ENCODE peak calls at places on chromosomes 11 and 22, in four cellular contexts. W, O, D and G are unnamed samples.
A peak's percentile ranks its signal among the peaks of the same experiment; 100 is the strongest.

GRCh38 chr11:62501432-62501891 is 45.1 kb downstream of the AHNAK start:
- DNase-seq in W (no peak), O (peak; percentile 41), D (no peak), G (peak; percentile 33)

GRCh38 chr11:67302571-67303131 is 679 bp upstream of the SSH3 start:
- DNase-seq in W (no peak), O (peak; percentile 83), D (peak; percentile 77), G (peak; percentile 88)

GRCh38 chr11:60363542-60364525 is 14.5 kb upstream of the MS4A7 start:
- DNase-seq in W (peak; percentile 42), O (peak; percentile 55), D (no peak), G (peak; percentile 64)

GRCh38 chr11:112811781-112812180 is 149.4 kb upstream of the NCAM1 start:
- DNase-seq in W (no peak), O (no peak), D (no peak), G (no peak)

GRCh38 chr22:21075516-21076138 is 29.9 kb downstream of the LRRC74B start:
- DNase-seq in W (no peak), O (no peak), D (no peak), G (no peak)

GRCh38 chr11:8963569-8964323 is 496 bp downstream of the TMEM9B start:
- DNase-seq in W (no peak), O (peak; percentile 91), D (no peak), G (peak; percentile 65)

GRCh38 chr22:47372596-47373385 is 610.3 kb downstream of the TBC1D22A start:
- DNase-seq in W (no peak), O (peak; percentile 18), D (peak; percentile 39), G (no peak)

GRCh38 chr11:100929377-100929776 is 200.2 kb downstream of the PGR start:
- DNase-seq in W (peak; percentile 86), O (no peak), D (no peak), G (peak; percentile 66)

GRCh38 chr11:36540998-36541397 is 26.8 kb upstream of the RAG1 start:
- DNase-seq in W (peak; percentile 73), O (peak; percentile 29), D (peak; percentile 60), G (peak; percentile 78)

GRCh38 chr11:111363985-111364384 is 15.1 kb downstream of the POU2AF1 start:
- DNase-seq in W (no peak), O (no peak), D (no peak), G (no peak)

GRCh38 chr22:46762238-46763050 is at the start of gene TBC1D22A:
- DNase-seq in W (peak; percentile 91), O (peak; percentile 92), D (peak; percentile 96), G (peak; percentile 96)

GRCh38 chr22:23774922-23775436 is 2.3 kb downstream of the MMP11 start:
- DNase-seq in W (peak; percentile 43), O (no peak), D (no peak), G (peak; percentile 81)

GRCh38 chr22:30925667-30926066 is 42.9 kb downstream of the MORC2 start:
- DNase-seq in W (no peak), O (no peak), D (no peak), G (no peak)

GRCh38 chr11:102191832-102192231 is 81.6 kb downstream of the YAP1 start:
- DNase-seq in W (no peak), O (no peak), D (no peak), G (no peak)

GRCh38 chr11:127345819-127346459 is 345.4 kb upstream of the KIRREL3 start:
- DNase-seq in W (peak; percentile 19), O (no peak), D (no peak), G (peak; percentile 20)

GRCh38 chr11:45388472-45388871 is 102.3 kb upstream of the SYT13 start:
- DNase-seq in W (no peak), O (no peak), D (no peak), G (peak; percentile 21)

GRCh38 chr11:44301856-44302231 is 8.1 kb downstream of the ALX4 start:
- DNase-seq in W (peak; percentile 78), O (no peak), D (no peak), G (no peak)

DNA sequence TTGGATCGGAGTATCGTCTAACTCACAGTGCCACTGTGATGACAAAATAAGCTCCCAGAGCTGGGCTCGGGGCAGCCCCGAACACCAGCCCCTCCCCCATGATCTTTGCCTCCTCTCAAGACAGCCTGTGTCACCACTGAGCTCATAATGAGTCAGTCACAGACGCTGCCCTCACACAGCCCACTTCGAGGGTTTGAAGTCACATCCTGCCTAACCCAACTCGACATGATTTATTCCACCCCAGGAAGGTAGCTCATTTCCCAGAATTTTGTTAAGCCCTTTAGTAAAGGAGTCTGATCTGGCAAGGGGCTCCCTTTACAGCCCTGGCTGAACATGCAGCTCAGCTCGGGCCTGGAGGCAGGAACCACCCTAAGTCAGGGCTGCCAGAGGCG is 22.8 kb downstream of the MYH9 start:
- DNase-seq in W (peak; percentile 100), O (peak; percentile 86), D (no peak), G (peak; percentile 88)
- H3K4me3 ChIP-seq in W (no peak overlapping the region), O (no peak overlapping the region), D (no peak overlapping the region), G (no peak overlapping the region)

GRCh38 chr11:77063861-77064260 is 2.9 kb upstream of the CAPN5 start:
- DNase-seq in W (no peak), O (no peak), D (no peak), G (no peak)

GRCh38 chr11:77060234-77060633 is 6.5 kb upstream of the CAPN5 start:
- DNase-seq in W (no peak), O (no peak), D (no peak), G (no peak)

GRCh38 chr11:77064648-77065217 is 2.0 kb upstream of the CAPN5 start:
- DNase-seq in W (no peak), O (no peak), D (no peak), G (no peak)

GRCh38 chr11:77063407-77063806 is 3.4 kb upstream of the CAPN5 start:
- DNase-seq in W (no peak), O (no peak), D (no peak), G (no peak)

DNA sequence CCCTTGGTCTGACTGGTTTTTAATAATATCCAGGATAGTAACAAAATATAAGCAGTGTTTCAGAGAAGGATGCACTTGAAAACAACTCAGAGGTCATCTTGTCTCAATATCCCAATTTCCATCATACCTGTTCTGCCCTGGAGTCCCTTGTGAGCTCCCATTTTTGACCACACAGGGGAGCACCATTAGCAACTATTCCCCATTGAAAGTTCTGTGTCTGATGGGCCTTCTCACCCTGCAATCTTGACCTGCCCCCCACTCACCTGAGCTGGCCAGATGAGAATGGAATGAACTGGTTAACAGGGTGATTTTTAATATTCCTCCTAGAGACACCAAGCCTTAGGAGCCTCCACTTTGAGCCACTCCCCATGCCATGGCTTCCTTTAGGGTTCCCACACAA is 3.8 kb upstream of the CAPN5 start:
- DNase-seq in W (no peak), O (no peak), D (no peak), G (peak; percentile 22)
- TF ChIP-seq CTCF in W (peak; percentile 16), O (no peak), D (no peak), G (peak; percentile 51)

DNA sequence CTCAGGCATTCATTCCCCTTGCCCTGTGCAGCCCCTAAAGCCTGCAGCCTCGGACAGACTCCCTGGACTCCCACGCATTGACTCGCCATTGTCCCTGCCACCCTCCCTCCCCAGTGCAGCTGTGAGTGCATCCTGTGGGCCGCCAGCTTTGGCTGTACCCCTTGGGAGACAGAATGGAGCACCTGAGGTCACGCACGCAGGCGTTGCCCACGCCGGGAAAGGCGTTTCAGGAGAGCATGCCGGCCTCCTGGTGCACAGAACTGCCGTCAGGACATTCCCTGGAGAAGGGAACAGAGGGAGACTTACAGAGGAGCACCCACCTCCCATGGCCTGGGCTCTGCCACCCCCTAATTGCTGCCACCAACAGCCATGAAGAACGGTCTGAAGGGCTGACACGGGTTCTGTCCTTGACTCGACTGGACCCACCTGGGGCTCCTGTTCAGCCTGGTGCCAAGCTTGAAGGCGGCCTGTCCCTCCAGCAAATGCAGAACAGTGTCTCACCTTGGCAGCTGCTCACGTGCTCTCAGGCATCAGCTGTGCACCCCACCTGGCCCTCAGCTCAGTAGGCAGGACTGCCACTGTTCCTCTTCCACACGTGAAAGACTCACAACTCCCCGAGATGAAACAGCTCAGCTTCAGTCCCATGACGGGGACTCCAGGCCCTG is 503.8 kb downstream of the BRD1 start:
- DNase-seq in W (no peak), O (no peak), D (peak; percentile 37), G (no peak)
- H3K4me3 ChIP-seq in W (no peak overlapping the region), O (no peak overlapping the region), D (no peak overlapping the region), G (no peak overlapping the region)

DNA sequence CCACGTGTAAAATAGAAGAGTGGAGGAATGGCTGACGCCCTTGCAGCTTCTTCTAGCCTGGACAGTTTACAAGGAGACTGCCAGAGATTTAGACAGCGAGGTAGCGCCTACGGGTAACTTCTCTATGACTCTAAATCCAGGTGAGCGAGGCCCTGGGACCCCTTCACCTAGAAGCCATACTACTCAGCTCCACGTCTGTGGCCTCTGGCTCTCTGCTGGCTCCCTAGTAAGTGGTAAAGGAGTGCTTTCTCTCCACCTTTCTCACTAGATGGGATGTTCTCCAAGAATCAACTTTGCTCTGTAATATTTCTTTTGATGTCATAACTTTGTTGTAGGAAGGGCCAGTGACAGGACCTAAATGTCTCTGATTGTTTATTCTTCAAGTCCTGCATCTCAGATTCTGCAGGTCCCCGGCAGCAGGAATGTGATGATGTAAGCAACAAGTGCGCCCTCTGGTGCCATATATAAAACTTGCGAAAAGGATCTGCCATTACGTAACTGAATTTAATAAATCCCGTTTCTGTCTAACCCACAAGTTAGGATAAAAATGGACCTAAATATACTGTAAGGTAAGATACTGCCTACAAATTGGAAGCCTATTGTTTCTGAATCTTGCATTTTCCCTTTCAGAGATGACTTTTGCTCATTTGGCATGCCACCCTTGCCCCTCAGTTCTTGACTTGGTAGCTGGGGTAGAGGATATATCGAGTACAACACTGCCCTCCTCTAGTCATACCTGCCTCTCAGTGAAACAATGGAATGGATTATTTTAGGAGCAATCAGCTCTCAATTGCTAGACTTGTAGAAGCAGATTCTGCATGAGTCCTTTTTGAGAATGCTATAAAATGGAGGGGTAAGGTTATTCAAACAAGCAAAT is 11.0 kb upstream of the PTPN5 start:
- DNase-seq in W (peak; percentile 72), O (peak; percentile 53), D (no peak), G (peak; percentile 89)
- TF ChIP-seq CTCF in W (peak; percentile 58), O (peak; percentile 43), D (peak; percentile 40), G (peak; percentile 79)

GRCh38 chr22:35727436-35727835 is 9.8 kb downstream of the APOL5 start:
- DNase-seq in W (no peak), O (no peak), D (no peak), G (no peak)
- H3K4me3 ChIP-seq in W (no peak overlapping the region), O (no peak overlapping the region), D (no peak overlapping the region), G (no peak overlapping the region)

DNA sequence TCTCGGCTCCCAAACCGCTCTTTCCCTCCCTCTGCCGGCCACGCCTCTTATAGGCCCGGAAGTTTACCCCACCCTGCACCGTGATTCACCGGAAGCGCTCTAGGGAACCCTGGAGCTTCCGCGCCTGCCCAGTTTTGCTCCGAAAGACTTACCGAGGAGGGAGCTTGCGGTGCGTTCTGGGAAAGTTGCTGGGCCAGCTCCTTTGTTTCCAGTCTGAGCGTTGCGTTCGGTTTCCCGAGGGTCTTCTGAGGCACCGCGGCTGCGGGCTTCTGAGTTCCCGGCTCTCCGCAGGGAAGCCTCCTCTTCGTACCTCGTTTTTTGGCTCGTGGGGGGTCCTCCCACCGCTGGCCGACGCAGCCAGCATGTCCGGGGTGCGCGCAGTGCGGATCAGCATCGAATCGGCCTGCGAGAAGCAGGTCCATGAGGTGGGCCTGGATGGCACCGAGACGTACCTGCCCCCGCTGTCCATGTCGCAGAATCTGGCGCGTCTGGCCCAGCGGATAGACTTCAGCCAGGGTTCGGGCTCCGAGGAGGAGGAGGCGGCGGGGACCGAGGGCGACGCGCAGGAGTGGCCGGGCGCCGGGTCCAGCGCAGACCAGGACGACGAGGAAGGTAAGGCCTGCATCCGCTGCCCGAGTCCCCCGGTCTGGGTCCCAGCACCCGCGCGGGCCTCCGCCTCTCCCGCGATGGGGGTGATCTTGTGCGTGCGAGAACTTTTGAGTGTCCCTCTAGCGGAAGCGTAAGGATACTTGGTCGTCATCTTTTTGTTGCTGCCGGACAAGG is at the start of gene MED17:
- DNase-seq in W (peak; percentile 91), O (peak; percentile 94), D (peak; percentile 93), G (peak; percentile 95)
- TF ChIP-seq CTCF in W (peak; percentile 41), O (peak; percentile 46), D (peak; percentile 41), G (peak; percentile 54)

GRCh38 chr11:130426223-130427048 is 2.0 kb downstream of the ADAMTS8 start:
- DNase-seq in W (no peak), O (no peak), D (no peak), G (no peak)
- H3K4me3 ChIP-seq in W (no peak overlapping the region), O (no peak overlapping the region), D (no peak overlapping the region), G (no peak overlapping the region)